ENCODE peak calls at places on chromosomes 4 and X, in seven cellular contexts. P is hypothalamus, T is NCI-H1436, K is NCI-H748 treated with DMSO at 0.1 percent for 48 hours, S is AG09309, M is Calu3, V is RPMI7951. O is an unnamed sample.

GRCh38 chr4:77151246-77151645 is 5.8 kb upstream of the CCNG2 start:
- DNase-seq in P (no peak), T (no peak), K (no peak), S (no peak), M (no peak), V (no peak), O (no peak)

GRCh38 chrX:11341274-11342256 is 48.4 kb downstream of the AMELX start:
- DNase-seq in P (no peak), T (no peak), K (no peak), S (peak; percentile 59), M (peak; percentile 49), V (peak; percentile 61), O (peak; percentile 79)

GRCh38 chr4:4601803-4602369 is 60.0 kb upstream of the STX18 start:
- DNase-seq in P (no peak), T (no peak), K (no peak), S (no peak), M (no peak), V (no peak), O (no peak)

GRCh38 chr4:72076562-72076961 is 44.8 kb downstream of the NPFFR2 start:
- DNase-seq in P (no peak), T (no peak), K (no peak), S (no peak), M (peak; percentile 1), V (no peak), O (peak; percentile 99)

GRCh38 chr4:38489924-38490639 is 173.9 kb upstream of the KLF3 start:
- DNase-seq in P (peak; percentile 17), T (no peak), K (no peak), S (no peak), M (peak; percentile 57), V (peak; percentile 45), O (peak; percentile 33)

GRCh38 chr4:152983221-152983620 is 47.1 kb downstream of the FHDC1 start:
- DNase-seq in P (no peak), T (no peak), K (no peak), S (no peak), M (no peak), V (peak; percentile 47), O (peak; percentile 22)

GRCh38 chr4:17552427-17552826 is 24.6 kb upstream of the LAP3 start:
- DNase-seq in P (no peak), T (no peak), K (no peak), S (no peak), M (no peak), V (no peak), O (no peak)

GRCh38 chr4:6960154-6960553 is 50.5 kb downstream of the TBC1D14 start:
- DNase-seq in P (no peak), T (no peak), K (no peak), S (no peak), M (no peak), V (no peak), O (no peak)

GRCh38 chr4:4574792-4575191 is 32.9 kb upstream of the STX18 start:
- DNase-seq in P (no peak), T (no peak), K (no peak), S (peak; percentile 90), M (peak; percentile 16), V (peak; percentile 91), O (peak; percentile 86)

GRCh38 chr4:9901262-9901661 is 119.8 kb downstream of the DRD5 start:
- DNase-seq in P (no peak), T (no peak), K (no peak), S (no peak), M (no peak), V (no peak), O (no peak)

GRCh38 chr4:113837397-113837796 is 75.9 kb upstream of the CAMK2D start:
- DNase-seq in P (no peak), T (peak; percentile 12), K (no peak), S (peak; percentile 74), M (no peak), V (peak; percentile 80), O (peak; percentile 87)

GRCh38 chr4:65193985-65194384 is 476.3 kb downstream of the EPHA5 start:
- DNase-seq in P (no peak), T (no peak), K (no peak), S (no peak), M (no peak), V (no peak), O (no peak)

O was measured in astrocyte.